ENCODE peak calls at places on chromosomes 12 and 14, in nine cellular contexts. R, C, F, Y, E, S, N, Q and I are unnamed samples.

GRCh38 chr12:75706786-75707605 is 195.6 kb upstream of the KRR1 start:
- DNase-seq in E (no peak), Y (no peak), F (no peak), N (peak), R (peak), C (no peak), S (no peak), Q (no peak), I (no peak)

GRCh38 chr14:106442857-106443256 is 916.5 kb downstream of the TMEM121 start:
- DNase-seq in Y (no peak), S (no peak), F (no peak), R (no peak), C (peak), Q (no peak), E (no peak), N (no peak), I (no peak)

GRCh38 chr14:74238974-74239847 is at the start of gene VSX2:
- DNase-seq in S (no peak), E (no peak), Q (no peak), Y (no peak), C (no peak), N (no peak), F (no peak), R (no peak), I (no peak)

GRCh38 chr14:23895480-23895879 is 58.1 kb upstream of the DHRS4 start:
- DNase-seq in F (no peak), E (no peak), S (no peak), N (peak), R (no peak), Y (no peak), Q (no peak), C (no peak), I (no peak)

GRCh38 chr14:56514663-56515371 is 64.8 kb upstream of the TMEM260 start:
- DNase-seq in S (no peak), F (no peak), N (peak), C (no peak), E (no peak), R (peak), Y (no peak), Q (no peak), I (no peak)

GRCh38 chr12:113208041-113208934 is 13.0 kb upstream of the TPCN1 start:
- DNase-seq in R (peak), S (no peak), N (peak), C (no peak), Q (no peak), E (peak), Y (peak), F (no peak), I (no peak)

GRCh38 chr14:68789798-68790655 is 2.8 kb downstream of the ZFP36L1 start:
- DNase-seq in E (no peak), N (peak), Q (no peak), Y (no peak), F (no peak), R (peak), C (no peak), S (no peak), I (no peak)

GRCh38 chr12:15526033-15526432 is 203.7 kb downstream of the PTPRO start:
- DNase-seq in C (no peak), Y (no peak), N (no peak), Q (no peak), E (no peak), F (no peak), S (no peak), R (no peak), I (no peak)

GRCh38 chr12:116520225-116520624 is 39.0 kb upstream of the MAP1LC3B2 start:
- DNase-seq in F (no peak), C (no peak), N (no peak), Y (no peak), E (no peak), S (no peak), Q (no peak), R (no peak), I (no peak)

GRCh38 chr12:96195845-96196451 is 1.8 kb downstream of the ELK3 start:
- DNase-seq in E (peak), Y (no peak), C (peak), N (peak), F (no peak), S (no peak), Q (no peak), R (peak), I (no peak)